ENCODE peak calls at places on chromosomes 4 and X, in ten cellular contexts. One of them, this sample, is unnamed.

GRCh38 chrX:49921109-49921508 is 1.3 kb upstream of the CLCN5 start:
- DNase-seq in hepatic stellate cell: no peak
- DNase-seq in body of pancreas: no peak
- DNase-seq in gastrocnemius medialis: no peak
- DNase-seq in WTC11: no peak
- DNase-seq in fibroblast of lung: no peak
- DNase-seq in T-helper 2 cell: no peak
- DNase-seq in sigmoid colon: no peak
- DNase-seq in B cell: no peak
- DNase-seq in H9: no peak
- DNase-seq in this sample: no peak

GRCh38 chr4:80071643-80072606 is 1.1 kb downstream of the ANTXR2 start:
- DNase-seq in sigmoid colon: peak
- DNase-seq in fibroblast of lung: peak
- DNase-seq in body of pancreas: peak
- DNase-seq in T-helper 2 cell: peak
- DNase-seq in WTC11: peak
- DNase-seq in hepatic stellate cell: no peak
- DNase-seq in gastrocnemius medialis: no peak
- DNase-seq in B cell: peak
- DNase-seq in H9: peak
- DNase-seq in this sample: peak

GRCh38 chr4:98688416-98689290 is 30.2 kb upstream of the TSPAN5 start:
- DNase-seq in fibroblast of lung: peak
- DNase-seq in WTC11: no peak
- DNase-seq in gastrocnemius medialis: no peak
- DNase-seq in H9: no peak
- DNase-seq in sigmoid colon: no peak
- DNase-seq in T-helper 2 cell: no peak
- DNase-seq in B cell: no peak
- DNase-seq in body of pancreas: no peak
- DNase-seq in hepatic stellate cell: peak
- DNase-seq in this sample: no peak

GRCh38 chr4:161650812-161651211 is 513.0 kb downstream of the FSTL5 start:
- DNase-seq in T-helper 2 cell: no peak
- DNase-seq in hepatic stellate cell: no peak
- DNase-seq in fibroblast of lung: no peak
- DNase-seq in body of pancreas: no peak
- DNase-seq in WTC11: no peak
- DNase-seq in H9: no peak
- DNase-seq in B cell: no peak
- DNase-seq in gastrocnemius medialis: no peak
- DNase-seq in sigmoid colon: no peak
- DNase-seq in this sample: no peak

GRCh38 chrX:115399306-115399705 is 109.8 kb downstream of the LUZP4 start:
- DNase-seq in body of pancreas: no peak
- DNase-seq in B cell: no peak
- DNase-seq in H9: no peak
- DNase-seq in WTC11: no peak
- DNase-seq in fibroblast of lung: no peak
- DNase-seq in sigmoid colon: no peak
- DNase-seq in T-helper 2 cell: no peak
- DNase-seq in hepatic stellate cell: no peak
- DNase-seq in gastrocnemius medialis: no peak
- DNase-seq in this sample: no peak

GRCh38 chr4:169271692-169272007 is 894 bp upstream of the SH3RF1 start:
- DNase-seq in T-helper 2 cell: no peak
- DNase-seq in sigmoid colon: no peak
- DNase-seq in B cell: peak
- DNase-seq in body of pancreas: no peak
- DNase-seq in H9: no peak
- DNase-seq in gastrocnemius medialis: no peak
- DNase-seq in WTC11: no peak
- DNase-seq in hepatic stellate cell: no peak
- DNase-seq in fibroblast of lung: no peak
- DNase-seq in this sample: no peak

GRCh38 chrX:153410888-153411254 is 401 bp upstream of the ZFP92 start:
- DNase-seq in H9: no peak
- DNase-seq in hepatic stellate cell: no peak
- DNase-seq in B cell: no peak
- DNase-seq in T-helper 2 cell: no peak
- DNase-seq in sigmoid colon: no peak
- DNase-seq in body of pancreas: no peak
- DNase-seq in fibroblast of lung: no peak
- DNase-seq in gastrocnemius medialis: no peak
- DNase-seq in WTC11: no peak
- DNase-seq in this sample: no peak

GRCh38 chrX:124680287-124680686 is 333.9 kb downstream of the SH2D1A start:
- DNase-seq in sigmoid colon: no peak
- DNase-seq in hepatic stellate cell: no peak
- DNase-seq in fibroblast of lung: no peak
- DNase-seq in B cell: no peak
- DNase-seq in body of pancreas: no peak
- DNase-seq in WTC11: no peak
- DNase-seq in H9: no peak
- DNase-seq in gastrocnemius medialis: no peak
- DNase-seq in T-helper 2 cell: no peak
- DNase-seq in this sample: no peak

GRCh38 chr4:126776361-126776760 is 856.4 kb upstream of the INTU start:
- DNase-seq in WTC11: no peak
- DNase-seq in B cell: no peak
- DNase-seq in fibroblast of lung: no peak
- DNase-seq in gastrocnemius medialis: no peak
- DNase-seq in body of pancreas: no peak
- DNase-seq in sigmoid colon: no peak
- DNase-seq in T-helper 2 cell: no peak
- DNase-seq in H9: no peak
- DNase-seq in hepatic stellate cell: no peak
- DNase-seq in this sample: no peak

GRCh38 chrX:118764122-118764521 is 36.7 kb downstream of the IL13RA1 start:
- DNase-seq in sigmoid colon: no peak
- DNase-seq in T-helper 2 cell: no peak
- DNase-seq in B cell: no peak
- DNase-seq in WTC11: no peak
- DNase-seq in gastrocnemius medialis: no peak
- DNase-seq in H9: no peak
- DNase-seq in fibroblast of lung: no peak
- DNase-seq in body of pancreas: no peak
- DNase-seq in hepatic stellate cell: no peak
- DNase-seq in this sample: no peak

GRCh38 chr4:16225139-16225538 is 1.1 kb downstream of the TAPT1 start:
- DNase-seq in hepatic stellate cell: peak
- DNase-seq in WTC11: no peak
- DNase-seq in fibroblast of lung: peak
- DNase-seq in body of pancreas: no peak
- DNase-seq in B cell: peak
- DNase-seq in H9: no peak
- DNase-seq in gastrocnemius medialis: no peak
- DNase-seq in T-helper 2 cell: no peak
- DNase-seq in sigmoid colon: no peak
- DNase-seq in this sample: no peak

GRCh38 chr4:187380181-187380581 is 615.4 kb upstream of the ZFP42 start:
- DNase-seq in fibroblast of lung: no peak
- DNase-seq in gastrocnemius medialis: no peak
- DNase-seq in H9: peak
- DNase-seq in hepatic stellate cell: no peak
- DNase-seq in T-helper 2 cell: no peak
- DNase-seq in sigmoid colon: no peak
- DNase-seq in body of pancreas: peak
- DNase-seq in WTC11: peak
- DNase-seq in B cell: no peak
- DNase-seq in this sample: no peak

This sample was measured in activated effector memory CD4-positive, alpha-beta T cell treated with Interleukin-2 at 50 U/mL for 16 hours.